ENCODE peak calls at places on chromosomes 1 and 21, in nine cellular contexts. U, A, N, R, W, C, Q, S and E are unnamed samples.

GRCh38 chr21:37319551-37319950 is 47.0 kb upstream of the DYRK1A start:
- DNase-seq in U (no peak), Q (no peak), R (no peak), A (no peak), S (no peak), W (no peak), C (no peak), N (no peak), E (no peak)

GRCh38 chr1:38044224-38045215 is 2.1 kb downstream of the POU3F1 start:
- DNase-seq in N (no peak), A (no peak), S (no peak), R (no peak), U (no peak), Q (no peak), C (no peak), W (no peak), E (no peak)

GRCh38 chr1:5481889-5482288 is 510.3 kb downstream of the NPHP4 start:
- DNase-seq in S (no peak), Q (peak; percentile 46), W (no peak), R (no peak), N (peak; percentile 20), U (no peak), C (no peak), A (peak; percentile 25), E (no peak)

GRCh38 chr1:15168479-15168878 is 14.9 kb downstream of the TMEM51 start:
- DNase-seq in U (no peak), R (peak; percentile 99), N (no peak), W (no peak), Q (no peak), C (no peak), A (no peak), S (peak; percentile 44), E (no peak)

GRCh38 chr1:70503358-70503757 is 92.3 kb downstream of the CTH start:
- DNase-seq in U (no peak), S (no peak), A (no peak), Q (no peak), N (no peak), W (no peak), C (no peak), R (peak; percentile 39), E (no peak)

GRCh38 chr21:38376693-38377092 is 119.9 kb downstream of the KCNJ15 start:
- DNase-seq in A (no peak), C (no peak), Q (no peak), S (no peak), U (no peak), N (no peak), W (no peak), R (no peak), E (no peak)

GRCh38 chr1:31509124-31510072 is 66.9 kb upstream of the TINAGL1 start:
- DNase-seq in R (no peak), S (no peak), U (peak; percentile 69), N (no peak), A (no peak), Q (no peak), W (no peak), C (no peak), E (no peak)

GRCh38 chr1:87612966-87613365 is 284.3 kb downstream of the LMO4 start:
- DNase-seq in Q (no peak), W (no peak), C (no peak), S (no peak), U (no peak), R (no peak), N (no peak), A (no peak), E (no peak)

GRCh38 chr1:20248954-20249612 is 41.6 kb upstream of the VWA5B1 start:
- DNase-seq in U (no peak), W (no peak), N (peak; percentile 11), S (no peak), C (no peak), A (no peak), R (no peak), Q (no peak), E (no peak)

GRCh38 chr1:185439727-185440415 is 122.8 kb upstream of the IVNS1ABP start:
- DNase-seq in C (no peak), R (peak; percentile 74), W (no peak), U (peak; percentile 51), A (no peak), S (peak; percentile 73), Q (no peak), N (no peak), E (no peak)

GRCh38 chr1:36731226-36732037 is 248.7 kb upstream of the CSF3R start:
- DNase-seq in S (no peak), A (no peak), Q (no peak), C (no peak), W (no peak), U (no peak), N (no peak), R (no peak), E (no peak)

GRCh38 chr21:33101300-33102005 is 31.5 kb downstream of the OLIG1 start:
- DNase-seq in N (no peak), S (no peak), C (no peak), U (no peak), R (no peak), A (peak; percentile 60), Q (no peak), W (no peak), E (no peak)

GRCh38 chr1:211282023-211282373 is 22.8 kb downstream of the RCOR3 start:
- DNase-seq in C (no peak), S (no peak), U (no peak), R (no peak), A (no peak), W (no peak), Q (no peak), N (no peak), E (no peak)

GRCh38 chr21:30579351-30579750 is 10.8 kb downstream of the KRTAP22-2 start:
- DNase-seq in N (no peak), A (no peak), C (no peak), U (no peak), Q (no peak), W (no peak), S (no peak), R (no peak), E (no peak)

GRCh38 chr1:6523566-6523965 is 30.7 kb downstream of the NOL9 start:
- DNase-seq in N (no peak), U (peak; percentile 32), R (peak; percentile 37), C (no peak), S (peak; percentile 65), Q (peak; percentile 33), A (no peak), W (peak; percentile 26), E (peak; percentile 43)

GRCh38 chr1:116820362-116820761 is 66.1 kb downstream of the CD2 start:
- DNase-seq in N (no peak), U (no peak), A (no peak), R (peak; percentile 80), Q (no peak), W (peak; percentile 80), C (no peak), S (peak; percentile 12), E (no peak)

GRCh38 chr1:85596947-85597346 is 16.4 kb downstream of the CCN1 start:
- DNase-seq in S (no peak), C (no peak), U (no peak), Q (no peak), W (no peak), R (no peak), N (no peak), A (no peak), E (no peak)

GRCh38 chr1:33682371-33682770 is 181.5 kb upstream of the HMGB4 start:
- DNase-seq in N (no peak), R (no peak), A (no peak), U (no peak), S (no peak), W (no peak), Q (no peak), C (no peak), E (no peak)

GRCh38 chr1:60903591-60903990 is 178.8 kb upstream of the NFIA start:
- DNase-seq in Q (no peak), A (no peak), S (no peak), N (no peak), U (no peak), W (peak; percentile 77), C (no peak), R (no peak), E (no peak)

GRCh38 chr21:31623664-31624063 is 35.8 kb upstream of the SOD1 start:
- DNase-seq in N (no peak), C (no peak), R (no peak), W (no peak), S (no peak), Q (no peak), U (peak; percentile 49), A (no peak), E (no peak)
- TF ChIP-seq CTCF in N (no peak), C (no peak), R (no peak), W (no peak), S (no peak), Q (no peak), U (no peak), A (no peak), E (peak; percentile 34)

GRCh38 chr1:3071507-3072177 is 2.6 kb downstream of the PRDM16 start:
- DNase-seq in W (peak; percentile 44), U (no peak), Q (no peak), A (no peak), N (no peak), R (no peak), C (no peak), S (no peak), E (no peak)
- TF ChIP-seq CTCF in W (no peak), U (no peak), Q (no peak), A (no peak), N (no peak), R (no peak), C (no peak), S (no peak), E (no peak)

GRCh38 chr1:3282186-3282585 is 172.3 kb upstream of the ARHGEF16 start:
- DNase-seq in R (no peak), C (no peak), S (no peak), N (no peak), A (no peak), W (no peak), U (no peak), Q (no peak), E (no peak)

GRCh38 chr1:3284691-3285090 is 169.8 kb upstream of the ARHGEF16 start:
- DNase-seq in A (no peak), S (no peak), U (no peak), C (no peak), N (no peak), W (no peak), Q (no peak), R (no peak), E (no peak)

GRCh38 chr1:3282656-3283430 is 171.6 kb upstream of the ARHGEF16 start:
- DNase-seq in N (no peak), A (no peak), C (no peak), Q (no peak), U (no peak), S (no peak), R (no peak), W (no peak), E (no peak)

GRCh38 chr1:3285341-3285740 is 169.1 kb upstream of the ARHGEF16 start:
- DNase-seq in W (no peak), U (no peak), S (no peak), C (no peak), Q (no peak), A (no peak), N (no peak), R (no peak), E (no peak)

GRCh38 chr1:3283849-3284248 is 170.6 kb upstream of the ARHGEF16 start:
- DNase-seq in U (peak; percentile 54), N (no peak), A (peak; percentile 55), R (no peak), C (no peak), W (no peak), S (peak; percentile 25), Q (peak; percentile 74), E (no peak)
- TF ChIP-seq CTCF in U (no peak), N (no peak), A (peak; percentile 71), R (peak; percentile 44), C (peak; percentile 44), W (peak; percentile 82), S (peak; percentile 30), Q (peak; percentile 62), E (peak; percentile 38)

GRCh38 chr21:41778974-41779600 is 12.2 kb upstream of the RIPK4 start:
- DNase-seq in S (no peak), N (no peak), R (no peak), A (no peak), W (no peak), C (no peak), Q (no peak), U (no peak), E (no peak)
- TF ChIP-seq CTCF in S (no peak), N (no peak), R (no peak), A (no peak), W (no peak), C (no peak), Q (no peak), U (no peak), E (no peak)